ENCODE peak calls at places on chromosomes 11 and 22, in four cellular contexts. B is dorsolateral prefrontal cortex, F is MM.1S, E is body of pancreas. Y is an unnamed sample.

GRCh38 chr11:112844530-112844929 is 116.7 kb upstream of the NCAM1 start:
- DNase-seq in B (peak), F (no peak), E (no peak), Y (no peak)

GRCh38 chr11:46977940-46978595 is 41.5 kb downstream of the CSTPP1 start:
- DNase-seq in B (no peak), F (no peak), E (no peak), Y (no peak)

GRCh38 chr22:44538071-44538470 is 40.0 kb upstream of the RTL6 start:
- DNase-seq in B (no peak), F (no peak), E (no peak), Y (no peak)

GRCh38 chr22:40637181-40638150 is 947 bp upstream of the MRTFA start:
- DNase-seq in B (no peak), F (peak), E (peak), Y (peak)

GRCh38 chr11:116691779-116692178 is 81.0 kb downstream of the BUD13 start:
- DNase-seq in B (peak), F (peak), E (peak), Y (peak)

GRCh38 chr11:95228081-95228859 is 2.7 kb downstream of the SESN3 start:
- DNase-seq in B (no peak), F (no peak), E (no peak), Y (no peak)

GRCh38 chr11:121524233-121524631 is 71.5 kb upstream of the SORL1-AS1 start:
- DNase-seq in B (no peak), F (no peak), E (no peak), Y (no peak)

GRCh38 chr11:4375431-4376113 is 7.4 kb upstream of the OR52B4 start:
- DNase-seq in B (no peak), F (no peak), E (no peak), Y (no peak)

GRCh38 chr22:22767876-22768602 is 119.6 kb upstream of the IGLL5 start:
- DNase-seq in B (no peak), F (no peak), E (no peak), Y (no peak)

GRCh38 chr11:64037027-64037633 is 1.4 kb downstream of the FLRT1 start:
- DNase-seq in B (no peak), F (no peak), E (no peak), Y (no peak)

GRCh38 chr11:64034411-64034811 is 1.3 kb upstream of the FLRT1 start:
- DNase-seq in B (no peak), F (no peak), E (no peak), Y (no peak)

GRCh38 chr11:64036081-64037026 is 623 bp downstream of the FLRT1 start:
- DNase-seq in B (no peak), F (no peak), E (peak), Y (no peak)

GRCh38 chr11:64035581-64035980 is at the start of gene FLRT1:
- DNase-seq in B (no peak), F (no peak), E (no peak), Y (no peak)

GRCh38 chr11:64035081-64035524 is 628 bp upstream of the FLRT1 start:
- DNase-seq in B (no peak), F (no peak), E (no peak), Y (no peak)
- H3K4me3 ChIP-seq in B (peak), F (no peak), E (no peak), Y (no peak)

GRCh38 chr11:64859542-64860414 is 15.3 kb upstream of the CDC42BPG start:
- DNase-seq in B (no peak), F (peak), E (no peak), Y (peak)
- H3K4me3 ChIP-seq in B (no peak), F (peak), E (no peak), Y (peak)

GRCh38 chr11:120001161-120002135 is 136.5 kb downstream of the TRIM29 start:
- DNase-seq in B (no peak), F (no peak), E (no peak), Y (peak)
- H3K4me3 ChIP-seq in B (no peak), F (no peak), E (no peak), Y (no peak)

GRCh38 chr11:128516886-128517285 is 70.5 kb downstream of the ETS1 start:
- DNase-seq in B (no peak), F (no peak), E (no peak), Y (no peak)
- H3K4me3 ChIP-seq in B (no peak), F (no peak), E (no peak), Y (peak)

GRCh38 chr22:30922151-30922611 is 46.4 kb downstream of the MORC2 start:
- DNase-seq in B (peak), F (no peak), E (peak), Y (no peak)
- H3K4me3 ChIP-seq in B (peak), F (no peak), E (no peak), Y (no peak)

DNA sequence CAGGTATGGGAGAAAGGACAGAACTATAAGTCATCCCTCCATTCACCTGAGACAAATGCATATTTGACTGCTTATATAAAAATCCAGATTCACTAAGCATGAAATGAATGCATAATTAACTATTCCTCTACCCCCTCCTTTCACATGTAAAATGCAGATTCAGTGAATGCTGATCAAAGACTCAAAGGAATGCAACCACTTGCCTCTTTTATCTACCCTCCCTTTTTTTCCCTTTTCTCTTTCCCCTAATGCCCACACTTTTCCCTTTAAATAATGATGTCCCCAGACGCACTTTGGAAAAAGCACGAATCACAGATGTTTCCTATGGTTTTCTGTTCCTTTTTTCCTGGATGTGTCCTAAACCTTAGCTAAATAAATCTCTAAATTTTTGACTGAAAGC is 4.5 kb upstream of the PLAAT4 start:
- DNase-seq in B (no peak), F (no peak), E (no peak), Y (no peak)
- H3K4me3 ChIP-seq in B (no peak), F (no peak), E (no peak), Y (no peak)